ENCODE peak calls at places on chromosomes 7 and 10, in ten cellular contexts. F, B, L, V, Y, R, T, N, I and D are unnamed samples.

GRCh38 chr10:126063353-126063791 is 167.0 kb downstream of the FANK1 start:
- DNase-seq in F (no peak), B (peak), L (no peak), V (no peak), Y (peak), R (no peak), T (no peak), N (no peak), I (no peak), D (no peak)

GRCh38 chr7:37786741-37787569 is 61.4 kb upstream of the NME8 start:
- DNase-seq in F (no peak), B (no peak), L (no peak), V (no peak), Y (no peak), R (peak), T (no peak), N (no peak), I (no peak), D (no peak)

GRCh38 chr7:78510580-78511188 is 712.1 kb downstream of the PHTF2 start:
- DNase-seq in F (peak), B (peak), L (peak), V (no peak), Y (peak), R (no peak), T (no peak), N (no peak), I (no peak), D (peak)

GRCh38 chr10:77537720-77538373 is 99.8 kb downstream of the KCNMA1 start:
- DNase-seq in F (no peak), B (no peak), L (no peak), V (no peak), Y (peak), R (no peak), T (no peak), N (peak), I (no peak), D (no peak)

GRCh38 chr10:26832960-26833359 is 27.8 kb downstream of the ABI1 start:
- DNase-seq in F (no peak), B (no peak), L (no peak), V (no peak), Y (no peak), R (no peak), T (no peak), N (no peak), I (no peak), D (no peak)

GRCh38 chr7:78007231-78007630 is 208.7 kb downstream of the PHTF2 start:
- DNase-seq in F (no peak), B (no peak), L (no peak), V (no peak), Y (no peak), R (no peak), T (no peak), N (no peak), I (no peak), D (no peak)

GRCh38 chr10:62851449-62851848 is 35.3 kb upstream of the EGR2 start:
- DNase-seq in F (no peak), B (peak), L (peak), V (no peak), Y (peak), R (no peak), T (no peak), N (no peak), I (no peak), D (no peak)

GRCh38 chr7:727104-727805 is at the start of gene PRKAR1B:
- DNase-seq in F (peak), B (no peak), L (peak), V (peak), Y (no peak), R (no peak), T (no peak), N (peak), I (no peak), D (peak)

GRCh38 chr10:33116293-33116697 is 158.3 kb upstream of the ITGB1 start:
- DNase-seq in F (peak), B (peak), L (no peak), V (no peak), Y (peak), R (no peak), T (no peak), N (no peak), I (no peak), D (no peak)

GRCh38 chr7:85287126-85287825 is 100.4 kb upstream of the SEMA3D start:
- DNase-seq in F (no peak), B (no peak), L (no peak), V (no peak), Y (peak), R (no peak), T (no peak), N (no peak), I (no peak), D (no peak)

GRCh38 chr7:16967174-16967868 is 85.5 kb upstream of the AGR3 start:
- DNase-seq in F (no peak), B (no peak), L (no peak), V (no peak), Y (peak), R (no peak), T (no peak), N (no peak), I (no peak), D (no peak)

GRCh38 chr7:5234852-5235831 is 45.1 kb downstream of the WIPI2 start:
- DNase-seq in F (no peak), B (no peak), L (peak), V (no peak), Y (peak), R (peak), T (peak), N (no peak), I (no peak), D (peak)

GRCh38 chr7:98281757-98282652 is 519 bp downstream of the BRI3 start:
- DNase-seq in F (peak), B (no peak), L (peak), V (peak), Y (no peak), R (no peak), T (no peak), N (peak), I (no peak), D (no peak)

GRCh38 chr7:72444023-72444776 is 32.1 kb upstream of the CALN1 start:
- DNase-seq in F (no peak), B (no peak), L (no peak), V (no peak), Y (no peak), R (no peak), T (no peak), N (no peak), I (no peak), D (no peak)

GRCh38 chr10:125355657-125356056 is 195.3 kb upstream of the CTBP2 start:
- DNase-seq in F (no peak), B (no peak), L (no peak), V (no peak), Y (no peak), R (no peak), T (no peak), N (no peak), I (no peak), D (no peak)

GRCh38 chr10:97771055-97771811 is 566 bp downstream of the SFRP5 start:
- DNase-seq in F (no peak), B (no peak), L (no peak), V (no peak), Y (peak), R (no peak), T (no peak), N (no peak), I (no peak), D (no peak)

GRCh38 chr7:97064972-97065587 is 40.4 kb upstream of the DLX5 start:
- DNase-seq in F (peak), B (peak), L (no peak), V (no peak), Y (peak), R (no peak), T (no peak), N (no peak), I (no peak), D (peak)

GRCh38 chr7:113086431-113086888 is at the start of gene GPR85:
- DNase-seq in F (peak), B (no peak), L (peak), V (peak), Y (peak), R (no peak), T (peak), N (peak), I (no peak), D (peak)

GRCh38 chr7:159115601-159116501 is 28.8 kb downstream of the VIPR2 start:
- DNase-seq in F (peak), B (no peak), L (no peak), V (peak), Y (no peak), R (no peak), T (no peak), N (peak), I (no peak), D (no peak)

GRCh38 chr10:21202766-21203457 is 305.8 kb upstream of the NEBL start:
- DNase-seq in F (no peak), B (no peak), L (no peak), V (no peak), Y (no peak), R (no peak), T (no peak), N (no peak), I (no peak), D (no peak)

GRCh38 chr7:157250605-157251228 is 86.1 kb upstream of the DNAJB6 start:
- DNase-seq in F (peak), B (peak), L (peak), V (no peak), Y (peak), R (no peak), T (no peak), N (no peak), I (no peak), D (no peak)

GRCh38 chr7:7148799-7149481 is 33.4 kb upstream of the C1GALT1 start:
- DNase-seq in F (no peak), B (no peak), L (no peak), V (no peak), Y (no peak), R (no peak), T (peak), N (no peak), I (no peak), D (no peak)

GRCh38 chr10:44197646-44198045 is 187.3 kb downstream of the CXCL12 start:
- DNase-seq in F (no peak), B (no peak), L (no peak), V (no peak), Y (no peak), R (no peak), T (no peak), N (no peak), I (no peak), D (no peak)

GRCh38 chr10:5812283-5813090 is 747 bp downstream of the GDI2 start:
- DNase-seq in F (peak), B (no peak), L (peak), V (peak), Y (no peak), R (no peak), T (peak), N (peak), I (peak), D (no peak)

GRCh38 chr10:72204724-72205123 is 11.1 kb upstream of the ANAPC16 start:
- DNase-seq in F (no peak), B (no peak), L (no peak), V (no peak), Y (no peak), R (no peak), T (no peak), N (no peak), I (no peak), D (no peak)

GRCh38 chr7:115676080-115676479 is 354.5 kb downstream of the TFEC start:
- DNase-seq in F (no peak), B (peak), L (peak), V (no peak), Y (peak), R (no peak), T (peak), N (peak), I (no peak), D (no peak)

GRCh38 chr10:29950391-29950790 is 109.0 kb downstream of the JCAD start:
- DNase-seq in F (no peak), B (no peak), L (no peak), V (no peak), Y (no peak), R (no peak), T (no peak), N (no peak), I (no peak), D (no peak)

GRCh38 chr7:115933463-115933862 is 97.1 kb downstream of the TFEC start:
- DNase-seq in F (no peak), B (no peak), L (no peak), V (no peak), Y (no peak), R (no peak), T (no peak), N (no peak), I (no peak), D (no peak)

GRCh38 chr7:98913026-98913425 is 34.7 kb downstream of the TRRAP start:
- DNase-seq in F (no peak), B (no peak), L (no peak), V (no peak), Y (no peak), R (no peak), T (no peak), N (no peak), I (no peak), D (no peak)

GRCh38 chr7:99379043-99379577 is 4.6 kb downstream of the ARPC1B start:
- DNase-seq in F (no peak), B (no peak), L (peak), V (peak), Y (peak), R (peak), T (peak), N (peak), I (peak), D (peak)

GRCh38 chr10:91294134-91294906 is 73.9 kb downstream of the PCGF5 start:
- DNase-seq in F (no peak), B (no peak), L (no peak), V (no peak), Y (no peak), R (no peak), T (no peak), N (no peak), I (no peak), D (no peak)

GRCh38 chr7:16915405-16915804 is 33.6 kb upstream of the AGR3 start:
- DNase-seq in F (no peak), B (peak), L (no peak), V (no peak), Y (peak), R (no peak), T (no peak), N (no peak), I (no peak), D (peak)

GRCh38 chr10:125689955-125690569 is 7.1 kb upstream of the TEX36 start:
- DNase-seq in F (no peak), B (no peak), L (no peak), V (no peak), Y (no peak), R (no peak), T (no peak), N (no peak), I (no peak), D (no peak)

GRCh38 chr10:25017247-25017590 is 807 bp downstream of the THNSL1 start:
- DNase-seq in F (peak), B (no peak), L (peak), V (no peak), Y (peak), R (peak), T (peak), N (no peak), I (no peak), D (no peak)

GRCh38 chr10:43197834-43198681 is 59.8 kb downstream of the CSGALNACT2 start:
- DNase-seq in F (no peak), B (no peak), L (no peak), V (peak), Y (no peak), R (no peak), T (peak), N (peak), I (no peak), D (no peak)

DNA sequence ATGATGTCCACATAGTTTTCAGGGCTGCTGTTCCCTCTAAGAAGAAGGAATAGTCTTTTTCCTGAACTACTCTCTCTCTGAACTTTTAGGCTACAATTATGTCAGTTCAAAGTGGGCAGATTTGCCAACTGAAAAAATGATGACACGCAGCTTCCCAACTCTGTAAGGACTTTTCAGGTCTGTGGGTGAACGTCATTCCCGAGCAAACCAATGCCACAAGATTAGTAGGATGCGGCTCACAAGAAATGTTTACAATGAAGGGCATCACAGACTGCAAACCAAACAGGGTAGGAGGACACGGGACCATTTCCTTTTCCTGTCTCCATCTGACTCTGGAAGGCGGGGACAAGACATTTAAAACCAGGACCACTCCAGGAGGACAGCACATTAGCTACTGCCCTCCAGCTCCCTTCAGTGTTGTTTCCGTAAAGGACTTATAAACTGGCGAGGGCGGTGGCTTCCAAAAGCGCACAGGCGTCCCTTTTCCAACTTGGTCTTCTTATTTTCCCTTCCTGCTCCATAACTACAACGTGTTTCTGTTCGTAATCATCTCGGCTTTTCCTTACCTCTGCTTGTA is 539 bp upstream of the MKLN1 start:
- DNase-seq in F (no peak), B (peak), L (peak), V (no peak), Y (peak), R (no peak), T (peak), N (no peak), I (peak), D (peak)
- TF ChIP-seq POLR2A in F (no peak), B (no peak), L (no peak), V (no peak), Y (peak), R (no peak), T (no peak), N (no peak), I (no peak), D (peak)

DNA sequence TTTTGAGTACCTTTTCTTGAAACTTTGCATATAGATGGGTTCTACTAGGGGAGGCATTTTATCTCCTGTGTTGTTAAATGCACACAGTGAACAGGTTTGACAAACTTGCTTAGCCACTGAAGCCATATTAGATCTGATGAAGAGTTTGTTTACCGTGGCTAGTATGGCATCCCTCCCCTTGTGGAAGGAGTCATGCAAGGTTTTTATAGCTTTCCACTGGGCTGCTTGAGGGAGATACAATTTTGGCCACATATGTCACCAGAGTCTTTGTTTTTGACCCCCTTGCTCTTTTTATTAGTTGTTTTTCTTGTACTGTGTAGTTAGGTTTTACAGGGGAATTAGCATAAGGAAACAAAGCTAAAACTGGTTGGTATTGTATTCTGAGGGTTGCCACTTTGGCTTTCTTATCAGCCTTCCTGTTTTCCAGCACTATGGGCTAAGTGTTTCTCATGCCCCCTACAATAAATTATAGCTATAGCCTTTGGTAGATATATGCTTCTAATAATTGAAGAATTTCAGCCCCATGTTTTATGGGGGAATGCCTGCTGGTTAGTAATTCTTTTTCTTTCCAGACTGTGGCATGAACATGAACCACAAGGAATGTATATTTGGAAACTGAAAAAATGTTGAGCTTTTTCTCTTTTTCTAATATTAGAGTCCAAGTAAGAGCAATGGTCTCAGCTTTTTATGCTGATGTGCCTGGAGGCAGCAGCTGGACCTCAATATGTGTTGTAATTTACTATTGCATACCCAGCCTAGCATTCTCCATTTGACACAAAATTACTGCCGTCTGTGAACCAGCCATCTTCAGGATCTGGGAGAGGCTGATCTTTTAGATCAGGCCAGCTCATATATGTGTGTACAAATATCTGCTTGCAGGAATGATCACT is 18.4 kb upstream of the STEAP2 start:
- DNase-seq in F (no peak), B (no peak), L (no peak), V (no peak), Y (peak), R (no peak), T (no peak), N (no peak), I (no peak), D (no peak)
- TF ChIP-seq POLR2A in F (no peak), B (no peak), L (no peak), V (no peak), Y (no peak), R (no peak), T (no peak), N (no peak), I (no peak), D (no peak)

GRCh38 chr10:47151880-47152279 is 148.1 kb upstream of the GDF10 start:
- DNase-seq in F (no peak), B (no peak), L (no peak), V (no peak), Y (no peak), R (no peak), T (no peak), N (no peak), I (no peak), D (no peak)
- TF ChIP-seq POLR2A in F (no peak), B (no peak), L (no peak), V (no peak), Y (no peak), R (no peak), T (no peak), N (no peak), I (no peak), D (no peak)

GRCh38 chr10:86968271-86968993 is at the start of gene ADIRF:
- DNase-seq in F (peak), B (peak), L (peak), V (peak), Y (no peak), R (no peak), T (peak), N (peak), I (peak), D (no peak)
- TF ChIP-seq POLR2A in F (peak), B (no peak), L (peak), V (no peak), Y (no peak), R (no peak), T (no peak), N (no peak), I (peak), D (no peak)

GRCh38 chr7:129144095-129144833 is at the start of gene TSPAN33:
- DNase-seq in F (peak), B (peak), L (peak), V (peak), Y (peak), R (no peak), T (peak), N (peak), I (no peak), D (peak)
- TF ChIP-seq POLR2A in F (no peak), B (no peak), L (no peak), V (no peak), Y (no peak), R (peak), T (no peak), N (no peak), I (no peak), D (peak)

GRCh38 chr10:14959221-14960057 is at the start of gene MEIG1:
- DNase-seq in F (peak), B (peak), L (peak), V (peak), Y (peak), R (peak), T (peak), N (peak), I (peak), D (peak)
- TF ChIP-seq POLR2A in F (peak), B (peak), L (peak), V (no peak), Y (peak), R (peak), T (no peak), N (no peak), I (no peak), D (peak)

DNA sequence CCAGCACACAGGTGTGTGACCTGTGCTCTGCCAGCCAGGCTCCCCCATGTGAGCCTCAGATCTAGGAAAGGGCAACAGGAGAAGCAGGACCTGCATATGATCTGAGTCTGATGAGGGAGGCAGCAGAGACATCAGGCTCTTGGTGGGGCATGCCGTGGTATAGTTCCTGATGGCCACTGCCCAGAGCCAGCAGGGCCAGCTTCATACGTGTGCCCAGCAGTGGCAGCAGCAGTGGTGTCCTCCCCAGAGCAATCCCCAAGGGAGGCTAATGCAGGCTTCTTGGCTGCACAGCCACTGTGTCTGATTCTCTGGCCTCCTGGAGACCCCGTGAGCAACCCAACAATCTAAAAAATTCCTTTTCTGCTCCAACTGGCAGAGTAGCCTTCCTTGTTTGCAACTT is 230.6 kb upstream of the ZMIZ1 start:
- DNase-seq in F (no peak), B (no peak), L (no peak), V (no peak), Y (no peak), R (no peak), T (no peak), N (no peak), I (no peak), D (no peak)
- TF ChIP-seq POLR2A in F (no peak), B (no peak), L (no peak), V (no peak), Y (no peak), R (no peak), T (no peak), N (no peak), I (no peak), D (no peak)